ENCODE peak calls at places on chromosomes 11 and 22, in four cellular contexts. One of them, this sample, is unnamed.
A peak's percentile ranks its signal among the peaks of the same experiment; 100 is the strongest.

GRCh38 chr11:12694182-12694531 is 19.9 kb downstream of the TEAD1 start:
- DNase-seq in HepG2: no peak
- DNase-seq in SK-N-SH: no peak
- DNase-seq in WTC11: no peak
- DNase-seq in this sample: no peak

GRCh38 chr11:59182457-59183151 is 10.7 kb downstream of the DTX4 start:
- DNase-seq in WTC11: peak; percentile 81
- DNase-seq in HepG2: peak; percentile 32
- DNase-seq in SK-N-SH: no peak
- DNase-seq in this sample: peak; percentile 28

GRCh38 chr11:77071671-77072605 is 5.2 kb downstream of the CAPN5 start:
- DNase-seq in HepG2: no peak
- DNase-seq in WTC11: no peak
- DNase-seq in SK-N-SH: no peak
- DNase-seq in this sample: no peak

GRCh38 chr22:26922804-26923203 is 265.4 kb downstream of the MIAT start:
- DNase-seq in WTC11: peak; percentile 74
- DNase-seq in HepG2: no peak
- DNase-seq in SK-N-SH: no peak
- DNase-seq in this sample: peak; percentile 2

GRCh38 chr22:48665286-48666010 is 1162.2 kb downstream of the BRD1 start:
- DNase-seq in HepG2: no peak
- DNase-seq in SK-N-SH: peak; percentile 66
- DNase-seq in WTC11: no peak
- DNase-seq in this sample: no peak

GRCh38 chr11:47991266-47991830 is 11.0 kb downstream of the PTPRJ start:
- DNase-seq in HepG2: no peak
- DNase-seq in SK-N-SH: no peak
- DNase-seq in WTC11: no peak
- DNase-seq in this sample: peak; percentile 62

GRCh38 chr11:27464155-27464759 is 8.3 kb downstream of the LGR4 start:
- DNase-seq in WTC11: no peak
- DNase-seq in HepG2: no peak
- DNase-seq in SK-N-SH: no peak
- DNase-seq in this sample: peak; percentile 13

GRCh38 chr11:108235633-108236032 is 12.8 kb downstream of the ATM start:
- DNase-seq in SK-N-SH: no peak
- DNase-seq in HepG2: no peak
- DNase-seq in WTC11: no peak
- DNase-seq in this sample: no peak

GRCh38 chr11:7300281-7300680 is 48.6 kb downstream of the SYT9 start:
- DNase-seq in SK-N-SH: no peak
- DNase-seq in WTC11: no peak
- DNase-seq in HepG2: no peak
- DNase-seq in this sample: no peak

GRCh38 chr22:33861216-33861875 is 58.9 kb downstream of the LARGE1 start:
- DNase-seq in WTC11: no peak
- DNase-seq in SK-N-SH: no peak
- DNase-seq in HepG2: no peak
- DNase-seq in this sample: no peak

GRCh38 chr11:102138677-102139076 is 28.4 kb downstream of the YAP1 start:
- DNase-seq in WTC11: no peak
- DNase-seq in SK-N-SH: no peak
- DNase-seq in HepG2: no peak
- DNase-seq in this sample: no peak

GRCh38 chr11:61609970-61610347 is 29.1 kb upstream of the SYT7 start:
- DNase-seq in WTC11: peak; percentile 67
- DNase-seq in SK-N-SH: peak; percentile 51
- DNase-seq in HepG2: no peak
- DNase-seq in this sample: no peak

GRCh38 chr22:17634696-17635095 is 3.9 kb upstream of the BCL2L13 start:
- DNase-seq in SK-N-SH: no peak
- DNase-seq in WTC11: no peak
- DNase-seq in HepG2: no peak
- DNase-seq in this sample: peak; percentile 49

GRCh38 chr11:57614234-57614772 is 16.8 kb downstream of the SERPING1 start:
- DNase-seq in SK-N-SH: no peak
- DNase-seq in HepG2: no peak
- DNase-seq in WTC11: no peak
- DNase-seq in this sample: no peak

GRCh38 chr11:57458060-57458409 is 2.3 kb upstream of the RTN4RL2 start:
- DNase-seq in WTC11: peak; percentile 61
- DNase-seq in SK-N-SH: no peak
- DNase-seq in HepG2: no peak
- DNase-seq in this sample: no peak

GRCh38 chr22:42757475-42757874 is 36.8 kb upstream of the A4GALT start:
- DNase-seq in HepG2: no peak
- DNase-seq in SK-N-SH: no peak
- DNase-seq in WTC11: peak; percentile 46
- DNase-seq in this sample: no peak

GRCh38 chr11:12109591-12110196 is 696 bp upstream of the MICAL2 start:
- DNase-seq in SK-N-SH: no peak
- DNase-seq in HepG2: no peak
- DNase-seq in WTC11: no peak
- DNase-seq in this sample: peak; percentile 58

GRCh38 chr11:61160487-61161189 is 588 bp downstream of the VPS37C start:
- DNase-seq in HepG2: no peak
- DNase-seq in WTC11: no peak
- DNase-seq in SK-N-SH: no peak
- DNase-seq in this sample: no peak

GRCh38 chr11:67436459-67437081 is 912 bp downstream of the PTPRCAP start:
- DNase-seq in SK-N-SH: no peak
- DNase-seq in WTC11: peak; percentile 75
- DNase-seq in HepG2: no peak
- DNase-seq in this sample: peak; percentile 85
- TF ChIP-seq FOXJ3 in SK-N-SH: no peak
- TF ChIP-seq FOXJ3 in WTC11: no peak
- TF ChIP-seq FOXJ3 in HepG2: no peak
- TF ChIP-seq FOXJ3 in this sample: no peak

GRCh38 chr11:64358536-64358906 is 441 bp upstream of the RPS6KA4 start:
- DNase-seq in HepG2: no peak
- DNase-seq in SK-N-SH: no peak
- DNase-seq in WTC11: no peak
- DNase-seq in this sample: no peak

GRCh38 chr11:64361659-64362058 is 2.7 kb downstream of the RPS6KA4 start:
- DNase-seq in WTC11: no peak
- DNase-seq in HepG2: no peak
- DNase-seq in SK-N-SH: no peak
- DNase-seq in this sample: no peak

GRCh38 chr11:64360403-64360980 is 1.5 kb downstream of the RPS6KA4 start:
- DNase-seq in HepG2: no peak
- DNase-seq in WTC11: no peak
- DNase-seq in SK-N-SH: peak; percentile 27
- DNase-seq in this sample: no peak

GRCh38 chr11:64358907-64359711 is at the start of gene RPS6KA4:
- DNase-seq in WTC11: peak; percentile 49
- DNase-seq in HepG2: no peak
- DNase-seq in SK-N-SH: peak; percentile 95
- DNase-seq in this sample: peak; percentile 92

DNA sequence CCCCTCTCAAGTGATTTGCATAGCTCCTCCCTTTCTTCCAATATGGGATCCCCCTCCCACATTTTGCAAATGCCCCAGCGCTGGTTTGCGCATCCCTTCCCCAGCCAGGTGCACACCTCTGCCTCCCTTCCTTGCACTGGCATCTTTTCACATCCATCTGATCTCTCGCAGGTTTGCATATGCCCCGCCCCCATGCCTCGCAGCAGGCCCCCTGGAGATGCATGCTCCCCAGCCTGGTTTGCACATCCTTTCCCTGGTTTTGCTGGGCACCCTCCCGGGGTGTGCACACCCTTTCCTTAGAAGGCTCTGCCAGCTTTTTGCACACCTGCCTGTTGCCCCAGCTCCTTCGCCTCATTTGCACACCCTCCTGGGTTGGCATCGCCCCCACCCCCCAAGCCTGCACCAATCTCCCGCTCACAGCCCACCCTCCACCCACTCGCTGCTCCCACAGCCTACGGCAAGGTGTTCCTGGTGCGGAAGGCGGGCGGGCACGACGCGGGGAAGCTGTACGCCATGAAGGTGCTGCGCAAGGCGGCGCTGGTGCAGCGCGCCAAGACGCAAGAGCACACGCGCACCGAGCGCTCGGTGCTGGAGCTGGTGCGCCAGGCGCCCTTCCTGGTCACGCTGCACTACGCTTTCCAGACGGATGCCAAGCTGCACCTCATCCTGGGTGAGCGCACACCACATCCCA is 895 bp downstream of the RPS6KA4 start:
- DNase-seq in WTC11: peak; percentile 43
- DNase-seq in HepG2: no peak
- DNase-seq in SK-N-SH: peak; percentile 67
- DNase-seq in this sample: no peak
- TF ChIP-seq FOXJ3 in WTC11: no peak
- TF ChIP-seq FOXJ3 in HepG2: no peak
- TF ChIP-seq FOXJ3 in SK-N-SH: no peak
- TF ChIP-seq FOXJ3 in this sample: no peak

GRCh38 chr11:2631161-2631560 is 68.6 kb downstream of the KCNQ1OT1 start:
- DNase-seq in SK-N-SH: no peak
- DNase-seq in WTC11: no peak
- DNase-seq in HepG2: no peak
- DNase-seq in this sample: no peak
- TF ChIP-seq FOXJ3 in SK-N-SH: no peak
- TF ChIP-seq FOXJ3 in WTC11: no peak
- TF ChIP-seq FOXJ3 in HepG2: no peak
- TF ChIP-seq FOXJ3 in this sample: no peak

GRCh38 chr11:10489444-10489785 is 34.4 kb downstream of the AMPD3 start:
- DNase-seq in HepG2: no peak
- DNase-seq in WTC11: no peak
- DNase-seq in SK-N-SH: no peak
- DNase-seq in this sample: no peak

GRCh38 chr11:10490032-10490397 is 35.0 kb downstream of the AMPD3 start:
- DNase-seq in SK-N-SH: no peak
- DNase-seq in WTC11: no peak
- DNase-seq in HepG2: no peak
- DNase-seq in this sample: peak; percentile 11

GRCh38 chr11:10488581-10489443 is 33.7 kb downstream of the AMPD3 start:
- DNase-seq in WTC11: no peak
- DNase-seq in SK-N-SH: no peak
- DNase-seq in HepG2: no peak
- DNase-seq in this sample: no peak

GRCh38 chr11:10492084-10492483 is 37.0 kb downstream of the AMPD3 start:
- DNase-seq in WTC11: no peak
- DNase-seq in SK-N-SH: no peak
- DNase-seq in HepG2: no peak
- DNase-seq in this sample: no peak

DNA sequence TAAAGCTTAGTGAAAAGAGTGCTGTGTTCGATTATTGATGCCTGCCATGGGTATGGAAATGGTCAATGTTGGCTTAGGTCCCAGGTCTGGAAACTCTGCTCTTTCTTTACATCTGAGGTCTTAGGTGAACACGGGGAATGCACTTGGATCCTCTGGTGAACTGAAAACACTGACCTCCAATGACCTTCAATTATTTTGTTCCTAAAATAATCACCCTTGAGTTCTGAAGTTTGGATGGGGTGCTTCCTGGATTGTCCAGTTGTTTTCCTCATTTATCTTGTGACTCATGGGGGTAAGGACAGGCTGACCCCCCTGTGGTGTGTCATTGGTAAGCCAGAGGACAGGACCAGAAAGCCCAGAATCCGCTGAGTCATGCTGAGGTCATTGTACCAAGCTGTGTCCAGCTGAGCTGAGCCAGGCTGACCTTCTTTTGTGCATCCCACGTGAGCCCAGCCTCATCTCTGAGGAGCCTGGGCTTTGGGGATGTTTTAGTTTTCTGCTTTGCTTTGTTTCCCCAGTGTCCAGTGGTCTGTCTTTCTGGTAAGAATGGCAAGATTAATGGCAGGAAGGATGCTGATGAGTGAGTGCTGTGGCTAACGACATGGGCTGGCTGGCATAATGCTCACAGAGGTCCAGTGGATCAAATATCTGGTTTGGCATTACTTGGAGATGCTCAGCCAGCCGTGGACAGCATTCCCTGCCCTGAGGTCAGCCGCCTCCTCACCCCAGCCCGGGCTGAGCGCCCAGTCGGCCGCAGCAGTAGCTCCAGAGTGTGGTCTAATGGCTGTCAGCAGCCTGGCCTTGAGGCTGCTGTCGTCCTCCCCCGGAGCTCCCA is 35.6 kb downstream of the AMPD3 start:
- DNase-seq in HepG2: peak; percentile 68
- DNase-seq in SK-N-SH: peak; percentile 48
- DNase-seq in WTC11: no peak
- DNase-seq in this sample: peak; percentile 93
- TF ChIP-seq FOXJ3 in HepG2: no peak
- TF ChIP-seq FOXJ3 in SK-N-SH: no peak
- TF ChIP-seq FOXJ3 in WTC11: no peak
- TF ChIP-seq FOXJ3 in this sample: no peak

DNA sequence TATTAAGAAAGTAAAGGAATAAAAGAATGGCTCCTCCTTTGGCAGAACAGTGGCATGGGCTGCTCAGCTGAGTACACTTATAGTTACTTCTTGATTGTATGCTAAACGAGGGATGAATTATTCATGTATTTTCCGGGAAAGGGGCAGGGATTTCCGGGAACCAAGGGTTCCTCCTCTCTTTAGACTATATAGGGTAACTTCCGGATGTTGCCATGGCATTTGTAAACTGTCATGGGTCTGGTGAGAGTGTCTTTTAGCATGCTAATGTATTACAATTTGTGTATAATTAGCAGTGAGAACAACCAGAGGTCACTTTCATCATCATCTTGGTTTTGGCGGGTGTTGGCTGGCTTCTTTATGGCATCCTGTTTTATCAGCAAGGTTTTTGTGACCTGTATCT is 23.6 kb upstream of the SPTY2D1 start:
- DNase-seq in HepG2: no peak
- DNase-seq in WTC11: no peak
- DNase-seq in SK-N-SH: no peak
- DNase-seq in this sample: no peak
- TF ChIP-seq FOXJ3 in HepG2: no peak
- TF ChIP-seq FOXJ3 in WTC11: no peak
- TF ChIP-seq FOXJ3 in SK-N-SH: no peak
- TF ChIP-seq FOXJ3 in this sample: no peak

DNA sequence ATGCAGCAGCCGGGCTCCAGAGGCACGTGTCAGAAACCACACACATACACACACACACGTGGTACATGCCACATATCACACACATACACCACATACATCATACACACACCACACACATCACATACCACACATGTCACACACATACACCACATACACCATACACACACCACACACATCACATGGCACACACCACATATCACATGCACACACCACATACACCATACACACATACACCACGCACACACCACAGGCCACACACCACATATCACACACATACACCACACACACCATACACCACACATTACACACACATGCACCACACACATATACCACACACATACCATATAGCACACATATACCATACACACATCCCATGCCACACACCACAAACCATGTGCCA is 97.5 kb upstream of the PRR5 start:
- DNase-seq in WTC11: no peak
- DNase-seq in SK-N-SH: no peak
- DNase-seq in HepG2: no peak
- DNase-seq in this sample: no peak
- TF ChIP-seq FOXJ3 in WTC11: no peak
- TF ChIP-seq FOXJ3 in SK-N-SH: no peak
- TF ChIP-seq FOXJ3 in HepG2: no peak
- TF ChIP-seq FOXJ3 in this sample: no peak

This sample was measured in K562.